ENCODE peak calls at places on chromosome 3, in five cellular contexts. T, V, J, C and K are unnamed samples.

GRCh38 chr3:60079076-60079475 is 1029.3 kb upstream of the CFAP20DC start:
- DNase-seq in V (no peak), T (no peak), J (no peak), C (no peak), K (no peak)

GRCh38 chr3:77348244-77348855 is 308.5 kb downstream of the ROBO2 start:
- DNase-seq in V (peak), T (peak), J (peak), C (no peak), K (no peak)

GRCh38 chr3:120094776-120095225 is 554 bp upstream of the GSK3B start:
- DNase-seq in T (peak), V (peak), J (peak), C (peak), K (peak)

GRCh38 chr3:100525753-100526612 is 33.6 kb downstream of the TMEM45A start:
- DNase-seq in V (no peak), J (peak), C (no peak), T (no peak), K (no peak)

GRCh38 chr3:133783762-133784161 is 21.9 kb upstream of the SRPRB start:
- DNase-seq in C (no peak), J (no peak), T (no peak), V (no peak), K (peak)

GRCh38 chr3:183122257-183122932 is 23.1 kb upstream of the MCCC1 start:
- DNase-seq in C (peak), T (peak), J (peak), V (no peak), K (peak)

GRCh38 chr3:111906667-111907066 is 47.6 kb downstream of the PHLDB2 start:
- DNase-seq in J (peak), T (no peak), C (no peak), V (no peak), K (no peak)

GRCh38 chr3:112646623-112647022 is 5.7 kb upstream of the CCDC80 start:
- DNase-seq in T (peak), C (peak), J (no peak), V (no peak), K (no peak)

GRCh38 chr3:107367353-107367752 is 9.9 kb upstream of the CCDC54 start:
- DNase-seq in C (peak), V (no peak), T (no peak), J (peak), K (peak)

GRCh38 chr3:172195393-172195754 is 156.0 kb downstream of the FNDC3B start:
- DNase-seq in T (no peak), J (no peak), C (no peak), V (no peak), K (no peak)
- TF ChIP-seq MAFK in T (no peak), J (no peak), C (no peak), V (no peak), K (no peak)

GRCh38 chr3:62261121-62261520 is 112.2 kb downstream of the FEZF2 start:
- DNase-seq in V (no peak), C (no peak), J (no peak), T (no peak), K (no peak)

GRCh38 chr3:62260655-62261054 is 112.7 kb downstream of the FEZF2 start:
- DNase-seq in V (no peak), J (no peak), C (no peak), T (no peak), K (no peak)

GRCh38 chr3:62259924-62260323 is 113.4 kb downstream of the FEZF2 start:
- DNase-seq in T (no peak), V (no peak), C (no peak), J (no peak), K (no peak)

GRCh38 chr3:62252614-62253147 is 120.7 kb downstream of the FEZF2 start:
- DNase-seq in V (no peak), J (peak), T (no peak), C (no peak), K (no peak)

GRCh38 chr3:62255758-62256157 is 117.6 kb downstream of the FEZF2 start:
- DNase-seq in V (no peak), T (no peak), C (no peak), J (no peak), K (no peak)
- TF ChIP-seq MAFK in V (no peak), T (no peak), C (no peak), J (no peak), K (no peak)

DNA sequence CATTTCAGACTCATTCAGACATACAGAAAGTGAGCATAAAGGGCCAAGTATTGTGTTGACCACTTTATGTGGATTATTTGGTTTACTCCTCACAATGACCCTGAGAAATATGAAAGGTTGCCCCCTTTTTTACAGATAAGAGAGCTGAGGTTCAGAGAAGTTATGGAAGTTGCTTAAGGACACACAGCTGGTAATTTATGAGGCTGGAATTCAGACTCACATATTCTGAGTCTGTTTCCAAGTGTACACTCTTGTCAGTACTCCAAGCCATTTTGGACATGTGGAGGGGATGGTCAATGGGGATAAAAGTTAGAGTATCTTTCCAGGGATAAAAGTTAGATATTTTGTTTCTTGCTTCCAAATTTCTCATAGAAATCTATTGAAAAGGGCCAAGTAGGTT is 15.9 kb downstream of the ITPR1 start:
- DNase-seq in C (no peak), T (no peak), V (no peak), J (no peak), K (no peak)
- TF ChIP-seq MAFK in C (no peak), T (no peak), V (no peak), J (no peak), K (no peak)

DNA sequence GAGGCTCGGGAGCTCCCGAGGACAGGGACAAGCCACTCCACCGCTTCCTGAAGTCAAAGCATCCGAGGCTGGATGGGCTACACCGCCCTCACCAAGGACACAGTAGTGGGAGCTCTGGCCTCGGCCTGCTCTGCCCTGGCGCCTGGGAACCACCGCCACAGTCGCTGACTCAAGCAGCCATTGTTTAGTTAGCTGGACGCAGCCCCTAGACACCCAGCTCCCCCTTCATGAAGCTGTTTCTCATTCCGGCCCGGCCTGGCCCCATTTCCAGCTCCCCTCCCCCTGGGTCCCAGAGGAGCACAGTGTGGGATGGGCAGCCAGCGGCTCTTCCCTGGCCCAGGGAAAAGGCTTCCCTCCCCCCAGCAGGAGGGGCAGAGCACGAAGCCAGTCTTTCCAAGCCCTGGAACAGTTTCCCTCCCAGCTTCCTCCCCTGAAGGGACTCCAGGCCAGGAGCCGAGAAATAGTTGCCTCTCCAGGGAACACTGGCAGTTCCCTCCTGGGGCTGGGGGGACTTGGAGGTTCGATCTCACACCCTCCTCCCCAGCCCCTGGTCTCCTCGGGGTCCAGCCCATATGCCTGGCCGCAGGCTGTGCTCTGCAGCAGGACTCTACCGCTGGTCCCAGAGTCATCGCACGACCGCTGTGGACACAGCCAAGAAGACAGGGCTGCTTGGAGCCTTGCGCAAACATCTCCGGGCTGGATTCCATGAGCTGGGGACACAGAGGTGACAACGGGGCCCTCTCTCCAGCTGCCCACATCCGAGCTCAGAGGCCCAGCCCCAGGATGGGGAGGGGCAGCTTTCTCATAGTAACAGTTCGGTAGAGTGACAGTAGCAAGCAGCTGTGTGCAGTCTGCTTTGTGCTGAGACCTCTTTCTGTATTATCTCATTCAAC is 10.0 kb downstream of the PLXND1 start:
- DNase-seq in J (peak), V (no peak), T (peak), C (no peak), K (peak)
- TF ChIP-seq MAFK in J (no peak), V (no peak), T (no peak), C (no peak), K (no peak)

GRCh38 chr3:89268059-89268458 is 160.6 kb downstream of the EPHA3 start:
- DNase-seq in C (no peak), V (no peak), J (no peak), T (no peak), K (no peak)
- TF ChIP-seq MAFK in C (no peak), V (no peak), J (no peak), T (no peak), K (no peak)

DNA sequence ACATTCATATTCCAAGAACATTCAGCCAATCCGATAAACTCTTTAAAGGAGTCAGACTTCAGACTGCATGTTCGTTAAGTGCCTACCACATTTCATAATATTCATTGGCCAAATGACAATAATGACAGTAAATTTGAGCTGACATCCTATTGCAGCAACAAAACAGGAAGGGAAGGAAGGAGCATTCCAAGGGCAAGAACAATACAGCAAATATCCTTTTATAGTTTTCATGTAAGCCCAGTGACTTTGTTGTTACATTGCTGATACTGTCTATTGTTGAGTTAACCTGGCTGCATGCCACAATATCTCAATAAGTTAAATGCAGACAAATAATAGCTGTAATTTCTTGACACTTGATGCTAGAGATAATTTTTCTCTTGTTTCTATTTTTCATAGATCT is 16.4 kb upstream of the CBLB start:
- DNase-seq in T (no peak), C (no peak), J (no peak), V (no peak), K (no peak)
- TF ChIP-seq MAFK in T (no peak), C (no peak), J (no peak), V (no peak), K (no peak)

GRCh38 chr3:58008140-58009025 is at the start of gene FLNB:
- DNase-seq in C (peak), V (no peak), T (peak), J (peak), K (peak)

GRCh38 chr3:58010562-58010961 is 2.3 kb downstream of the FLNB start:
- DNase-seq in T (no peak), C (no peak), V (no peak), J (peak), K (no peak)

GRCh38 chr3:58009749-58010535 is 1.7 kb downstream of the FLNB start:
- DNase-seq in C (no peak), J (no peak), V (no peak), T (no peak), K (no peak)

GRCh38 chr3:58011580-58011979 is 3.4 kb downstream of the FLNB start:
- DNase-seq in V (no peak), T (no peak), J (no peak), C (no peak), K (no peak)

GRCh38 chr3:58009026-58009748 is 965 bp downstream of the FLNB start:
- DNase-seq in V (no peak), T (no peak), J (no peak), C (no peak), K (peak)
- TF ChIP-seq MAFK in V (no peak), T (no peak), J (no peak), C (no peak), K (no peak)

DNA sequence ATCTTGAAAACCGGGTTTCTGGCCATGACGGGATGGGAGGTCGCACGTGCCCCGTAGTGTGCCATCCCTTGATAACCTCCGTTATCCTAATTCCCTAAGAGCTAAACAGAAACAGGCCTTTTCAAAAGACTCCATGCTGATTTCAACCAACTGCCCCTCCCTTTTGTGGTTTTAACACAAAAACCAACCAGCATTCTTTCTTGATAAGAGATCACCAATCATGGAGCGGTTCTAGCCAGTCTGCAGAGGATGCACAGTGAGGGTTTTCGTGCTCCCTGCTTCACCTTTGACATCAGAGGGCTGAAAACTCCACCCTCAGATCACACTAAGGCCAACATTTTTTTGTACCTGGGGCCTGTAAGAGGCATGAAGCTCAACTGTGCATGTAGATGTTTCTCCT is 41.4 kb downstream of the FAM3D start:
- DNase-seq in V (no peak), J (no peak), C (no peak), T (no peak), K (no peak)
- TF ChIP-seq MAFK in V (no peak), J (no peak), C (no peak), T (no peak), K (no peak)

GRCh38 chr3:106121491-106122289 is 252.9 kb upstream of the CBLB start:
- DNase-seq in C (no peak), J (no peak), V (no peak), T (no peak), K (no peak)

GRCh38 chr3:106120334-106120733 is 251.5 kb upstream of the CBLB start:
- DNase-seq in C (no peak), V (no peak), T (no peak), J (peak), K (no peak)

GRCh38 chr3:106116733-106117489 is 248.1 kb upstream of the CBLB start:
- DNase-seq in C (no peak), V (no peak), J (no peak), T (no peak), K (no peak)

GRCh38 chr3:106117490-106117858 is 248.7 kb upstream of the CBLB start:
- DNase-seq in J (no peak), V (no peak), C (no peak), T (no peak), K (no peak)

GRCh38 chr3:106119691-106120090 is 250.9 kb upstream of the CBLB start:
- DNase-seq in J (peak), T (no peak), V (no peak), C (no peak), K (no peak)
- TF ChIP-seq MAFK in J (no peak), T (no peak), V (no peak), C (no peak), K (no peak)

DNA sequence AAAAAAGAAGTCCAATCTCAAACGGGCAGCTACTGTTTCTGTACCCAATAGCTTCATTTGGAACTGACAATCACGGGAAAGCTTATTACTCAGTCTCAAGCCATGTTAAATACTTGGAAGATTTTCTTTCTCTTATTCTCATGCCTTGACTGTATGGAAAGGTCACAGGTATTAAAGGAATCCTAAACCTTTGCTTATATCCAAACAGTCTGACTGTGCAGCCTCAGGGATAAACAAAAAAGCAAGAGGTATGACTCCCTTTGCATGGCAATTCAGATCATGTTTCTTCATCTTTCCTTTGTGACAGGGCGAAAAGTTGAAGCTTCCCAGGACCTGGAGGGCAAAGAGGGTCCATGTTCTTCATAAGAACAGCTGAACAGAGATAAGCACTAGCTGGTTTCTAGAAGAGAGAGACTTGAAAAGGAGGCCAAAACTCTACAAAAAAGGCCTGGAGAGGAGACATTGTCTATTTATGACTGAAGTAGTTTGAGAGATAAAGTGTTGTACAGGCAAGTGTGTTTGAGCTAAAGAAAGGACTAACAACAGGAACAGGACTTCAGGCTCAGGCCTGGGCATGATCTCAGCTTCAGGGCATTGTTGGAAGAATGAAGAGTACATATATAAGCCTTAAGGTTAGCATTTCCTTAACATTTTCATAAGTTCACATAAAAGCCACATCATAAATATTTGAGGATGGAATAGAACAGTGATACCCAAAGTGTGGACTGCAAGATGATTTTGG is 231.0 kb upstream of the THRB start:
- DNase-seq in V (no peak), C (no peak), T (no peak), J (no peak), K (no peak)
- TF ChIP-seq MAFK in V (no peak), C (no peak), T (no peak), J (no peak), K (no peak)